ENCODE peak calls at places on chromosomes 5 and 9, in four cellular contexts. P is GM23338, T is breast epithelium, I is iPS-NIHi11. Y is an unnamed sample.

GRCh38 chr9:33687779-33688178 is 107.6 kb upstream of the PRSS3 start:
- DNase-seq in P (no peak), T (no peak), I (no peak), Y (no peak)

GRCh38 chr5:55533806-55534435 is 843 bp downstream of the PLPP1 start:
- DNase-seq in P (peak; percentile 66), T (peak; percentile 35), I (peak; percentile 64), Y (no peak)

GRCh38 chr9:135983745-135984710 is 22.9 kb upstream of the UBAC1 start:
- DNase-seq in P (no peak), T (no peak), I (no peak), Y (no peak)

GRCh38 chr5:73763300-73764032 is 137.5 kb downstream of the ARHGEF28 start:
- DNase-seq in P (no peak), T (no peak), I (no peak), Y (no peak)

GRCh38 chr9:128940271-128940921 is 7.0 kb downstream of the DOLK start:
- DNase-seq in P (no peak), T (no peak), I (no peak), Y (peak; percentile 61)

GRCh38 chr9:110316255-110316921 is 21.3 kb downstream of the TXNDC8 start:
- DNase-seq in P (peak; percentile 11), T (no peak), I (peak; percentile 11), Y (no peak)

GRCh38 chr5:171201285-171201684 is 107.8 kb upstream of the TLX3 start:
- DNase-seq in P (peak; percentile 12), T (no peak), I (no peak), Y (no peak)

GRCh38 chr5:19018822-19019221 is 969.2 kb downstream of the CDH18 start:
- DNase-seq in P (peak; percentile 7), T (no peak), I (no peak), Y (no peak)

GRCh38 chr5:132747693-132748440 is 641 bp downstream of the CCNI2 start:
- DNase-seq in P (peak; percentile 63), T (peak; percentile 17), I (no peak), Y (no peak)

GRCh38 chr5:133321833-133322420 is 270.1 kb downstream of the HSPA4 start:
- DNase-seq in P (no peak), T (no peak), I (no peak), Y (no peak)

GRCh38 chr5:88683506-88684135 is 199.4 kb downstream of the MEF2C start:
- DNase-seq in P (peak; percentile 90), T (no peak), I (peak; percentile 35), Y (no peak)

GRCh38 chr5:96243862-96244261 is 189.2 kb downstream of the PCSK1 start:
- DNase-seq in P (no peak), T (no peak), I (no peak), Y (no peak)

GRCh38 chr5:153982206-153982605 is 56.5 kb downstream of the FAM114A2 start:
- DNase-seq in P (no peak), T (no peak), I (no peak), Y (no peak)

GRCh38 chr5:93893050-93893449 is 151.7 kb upstream of the POU5F2 start:
- DNase-seq in P (no peak), T (no peak), I (no peak), Y (peak; percentile 30)

Y was measured in left lung.